ENCODE peak calls at places on chromosome 2, in five cellular contexts. I is H9, R is endothelial cell, U is left ventricle myocardium superior, Q is DMS153. D is an unnamed sample.

GRCh38 chr2:201415149-201415548 is 36.1 kb downstream of the TRAK2 start:
- DNase-seq in I (no peak), R (no peak), U (no peak), Q (no peak), D (no peak)

GRCh38 chr2:28321426-28321825 is 71.2 kb upstream of the FOSL2 start:
- DNase-seq in I (no peak), R (no peak), U (no peak), Q (no peak), D (no peak)

GRCh38 chr2:62099523-62100175 is 96.3 kb upstream of the B3GNT2 start:
- DNase-seq in I (no peak), R (no peak), U (no peak), Q (no peak), D (no peak)

GRCh38 chr2:31997653-31998052 is 13.2 kb downstream of the MEMO1 start:
- DNase-seq in I (no peak), R (no peak), U (no peak), Q (no peak), D (no peak)

GRCh38 chr2:131034122-131035051 is 58.9 kb downstream of the FAM168B start:
- DNase-seq in I (no peak), R (peak), U (peak), Q (no peak), D (no peak)

GRCh38 chr2:177658309-177658708 is 265.7 kb downstream of the AGPS start:
- DNase-seq in I (no peak), R (no peak), U (no peak), Q (no peak), D (no peak)

GRCh38 chr2:38466849-38467767 is 90.0 kb upstream of the ATL2 start:
- DNase-seq in I (no peak), R (no peak), U (no peak), Q (no peak), D (no peak)

GRCh38 chr2:159186462-159186861 is 100.0 kb downstream of the WDSUB1 start:
- DNase-seq in I (no peak), R (no peak), U (no peak), Q (no peak), D (no peak)

GRCh38 chr2:109031481-109032228 is 42.6 kb upstream of the EDAR start:
- DNase-seq in I (peak), R (peak), U (peak), Q (no peak), D (peak)

D was measured in NCI-H2029.